ENCODE peak calls at places on chromosomes 12 and 14, in six cellular contexts. F is lower leg skin, Z is fibroblast of villous mesenchyme, J is heart left ventricle, H is epithelial cell of esophagus, Q is HL-60. O is an unnamed sample.

GRCh38 chr12:49093746-49094103 is 876 bp downstream of the DHH start:
- DNase-seq in Z (no peak), J (peak; percentile 53), Q (no peak), F (no peak), H (no peak), O (no peak)

GRCh38 chr12:111248981-111249380 is 119.9 kb downstream of the PHETA1 start:
- DNase-seq in Z (no peak), H (peak; percentile 84), J (no peak), F (no peak), Q (no peak), O (no peak)

GRCh38 chr14:87813691-87814090 is 179.3 kb downstream of the GALC start:
- DNase-seq in J (no peak), F (no peak), H (no peak), Z (no peak), Q (no peak), O (no peak)

GRCh38 chr14:66965831-66966230 is 223.4 kb upstream of the GARIN2 start:
- DNase-seq in Z (peak; percentile 32), F (no peak), H (peak; percentile 29), J (no peak), Q (no peak), O (peak; percentile 20)

GRCh38 chr12:82910246-82910893 is 223.7 kb downstream of the TMTC2 start:
- DNase-seq in Z (no peak), J (no peak), H (no peak), F (no peak), Q (no peak), O (no peak)

GRCh38 chr12:47820631-47821345 is 1.1 kb upstream of the HDAC7 start:
- DNase-seq in H (peak; percentile 84), F (peak; percentile 91), Z (peak; percentile 96), J (peak; percentile 85), Q (peak; percentile 58), O (peak; percentile 97)

GRCh38 chr14:66066991-66067788 is 419.0 kb upstream of the CCDC196 start:
- DNase-seq in J (no peak), Q (no peak), H (no peak), F (no peak), Z (no peak), O (peak; percentile 60)

GRCh38 chr14:61042220-61042619 is 61.2 kb downstream of the SLC38A6 start:
- DNase-seq in J (no peak), F (no peak), H (no peak), Z (no peak), Q (no peak), O (no peak)

GRCh38 chr14:53306267-53306721 is 153.2 kb upstream of the DDHD1 start:
- DNase-seq in H (peak; percentile 60), Z (peak; percentile 69), Q (peak; percentile 32), J (peak; percentile 64), F (no peak), O (peak; percentile 42)

GRCh38 chr14:77120771-77121743 is 20.5 kb downstream of the ZDHHC22 start:
- DNase-seq in J (no peak), Z (peak; percentile 57), Q (no peak), H (no peak), F (no peak), O (no peak)

GRCh38 chr12:108495054-108495453 is 20.0 kb upstream of the FICD start:
- DNase-seq in Z (peak; percentile 36), J (no peak), F (no peak), H (peak; percentile 59), Q (no peak), O (no peak)

GRCh38 chr12:63995512-63995911 is 151.0 kb downstream of the SRGAP1 start:
- DNase-seq in Q (no peak), Z (no peak), J (no peak), F (no peak), H (peak; percentile 44), O (no peak)

GRCh38 chr12:22518998-22519397 is 25.3 kb downstream of the C2CD5 start:
- DNase-seq in F (no peak), H (no peak), Q (no peak), Z (no peak), J (no peak), O (no peak)

GRCh38 chr12:116199160-116199559 is 78.3 kb downstream of the MED13L start:
- DNase-seq in F (no peak), J (no peak), H (no peak), Z (no peak), Q (no peak), O (peak; percentile 9)

GRCh38 chr12:34396861-34397590 is 374.7 kb downstream of the ALG10 start:
- DNase-seq in J (peak; percentile 40), Z (no peak), F (peak; percentile 4), H (no peak), Q (no peak), O (no peak)

GRCh38 chr14:26282578-26282977 is 315.3 kb downstream of the NOVA1 start:
- DNase-seq in Z (no peak), Q (no peak), H (peak; percentile 79), J (no peak), F (no peak), O (peak; percentile 62)

GRCh38 chr14:26281280-26281998 is 316.4 kb downstream of the NOVA1 start:
- DNase-seq in Z (peak; percentile 65), H (peak; percentile 88), Q (peak; percentile 1), J (no peak), F (no peak), O (peak; percentile 91)

DNA sequence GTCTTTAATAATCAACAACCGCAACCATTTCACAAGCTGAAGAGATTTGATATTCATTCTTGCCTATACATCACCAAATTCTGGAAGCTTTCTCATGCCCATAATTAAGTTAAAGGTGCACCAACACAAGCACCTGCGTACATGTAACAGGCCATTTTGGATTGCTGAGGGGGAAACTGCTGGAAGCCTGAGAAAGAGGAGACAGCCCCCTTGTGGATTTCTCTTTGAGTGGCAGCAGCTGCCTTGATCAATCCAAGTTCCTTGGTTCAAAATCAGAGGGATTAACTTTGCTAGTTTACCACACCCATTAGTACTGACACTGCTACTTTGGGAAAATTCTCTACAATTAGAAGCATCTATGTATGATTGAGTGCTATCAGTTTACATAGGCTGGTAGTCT is 321.1 kb downstream of the NOVA1 start:
- DNase-seq in F (no peak), H (no peak), J (no peak), Q (no peak), Z (no peak), O (no peak)
- TF ChIP-seq CTCF in F (no peak), H (peak; percentile 8), J (no peak), Q (no peak), Z (no peak), O (no peak)

GRCh38 chr14:69620211-69620611 is 8.8 kb downstream of the SUSD6 start:
- DNase-seq in Q (peak; percentile 23), Z (no peak), F (no peak), J (no peak), H (peak; percentile 62), O (no peak)
- H3K4me3 ChIP-seq in Q (no peak overlapping the region), Z (no peak overlapping the region), F (no peak overlapping the region), J (no peak overlapping the region), H (no peak overlapping the region), O (no peak overlapping the region)

GRCh38 chr12:84911331-84912190 is 1.0 kb downstream of the SLC6A15 start:
- DNase-seq in Q (no peak), J (peak; percentile 58), F (peak; percentile 24), H (peak; percentile 90), Z (peak; percentile 75), O (peak; percentile 63)

GRCh38 chr12:84913151-84913550 is 552 bp upstream of the SLC6A15 start:
- DNase-seq in F (no peak), Q (no peak), J (no peak), Z (peak; percentile 11), H (peak; percentile 58), O (no peak)

GRCh38 chr12:84910549-84911241 is 1.9 kb downstream of the SLC6A15 start:
- DNase-seq in J (peak; percentile 45), F (no peak), H (peak; percentile 43), Q (no peak), Z (peak; percentile 19), O (peak; percentile 16)

GRCh38 chr12:84912191-84913142 is at the start of gene SLC6A15:
- DNase-seq in H (peak; percentile 94), J (peak; percentile 51), F (peak; percentile 17), Z (peak; percentile 60), Q (no peak), O (peak; percentile 75)
- TF ChIP-seq CTCF in H (peak; percentile 57), J (no peak), F (no peak), Z (peak; percentile 31), Q (no peak), O (peak; percentile 36)

DNA sequence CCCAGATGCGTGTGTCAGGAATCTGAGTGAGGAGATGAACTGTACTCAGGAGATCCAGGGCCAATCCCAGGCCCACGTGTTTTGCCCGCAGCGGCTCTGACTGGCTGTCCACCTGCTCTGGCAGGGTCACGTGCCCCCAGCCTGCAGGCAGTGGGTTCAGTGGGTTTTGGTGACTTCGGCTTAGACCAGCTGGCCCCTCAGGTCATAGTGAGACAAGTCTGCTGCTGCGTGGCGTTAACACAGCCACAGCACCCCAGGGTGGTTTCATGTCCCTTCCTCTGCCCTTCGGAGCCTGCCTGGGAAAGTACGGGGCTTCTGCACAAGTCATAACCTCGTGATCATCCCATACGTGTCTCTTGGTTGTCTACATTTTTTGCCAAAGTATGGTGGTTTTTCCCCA is 2.6 kb downstream of the FBRSL1 start:
- DNase-seq in Z (no peak), F (no peak), H (no peak), Q (peak; percentile 50), J (peak; percentile 61), O (no peak)
- H3K4me3 ChIP-seq in Z (no peak overlapping the region), F (no peak overlapping the region), H (no peak overlapping the region), Q (peak overlapping the region; percentile 67), J (peak overlapping the region; percentile 95), O (no peak overlapping the region)

GRCh38 chr12:65597527-65597926 is 226.8 kb upstream of the HMGA2 start:
- DNase-seq in J (no peak), H (no peak), Q (no peak), Z (peak; percentile 62), F (no peak), O (no peak)

GRCh38 chr12:65596514-65597010 is 227.7 kb upstream of the HMGA2 start:
- DNase-seq in J (no peak), Z (no peak), Q (no peak), H (peak; percentile 98), F (no peak), O (no peak)

GRCh38 chr12:65602191-65602578 is 222.1 kb upstream of the HMGA2 start:
- DNase-seq in Z (no peak), J (no peak), Q (no peak), F (no peak), H (no peak), O (no peak)

GRCh38 chr12:65595016-65595560 is 229.2 kb upstream of the HMGA2 start:
- DNase-seq in J (no peak), Z (no peak), H (no peak), F (no peak), Q (no peak), O (no peak)

GRCh38 chr12:65598688-65599087 is 225.6 kb upstream of the HMGA2 start:
- DNase-seq in H (no peak), F (no peak), J (no peak), Z (no peak), Q (no peak), O (no peak)
- TF ChIP-seq CTCF in H (no peak), F (no peak), J (no peak), Z (no peak), Q (no peak), O (no peak)

GRCh38 chr14:71346685-71347084 is 439.4 kb downstream of the PCNX1 start:
- DNase-seq in Z (no peak), J (no peak), Q (no peak), H (no peak), F (no peak), O (no peak)
- H3K4me3 ChIP-seq in Z (no peak overlapping the region), J (no peak overlapping the region), Q (no peak overlapping the region), H (no peak overlapping the region), F (no peak overlapping the region), O (no peak overlapping the region)

GRCh38 chr12:57756406-57757341 is 1.8 kb downstream of the MARCHF9 start:
- DNase-seq in Z (no peak), F (no peak), Q (peak; percentile 67), J (peak; percentile 78), H (peak; percentile 60), O (no peak)
- TF ChIP-seq CTCF in Z (peak; percentile 71), F (no peak), Q (peak; percentile 94), J (peak; percentile 44), H (peak; percentile 82), O (peak; percentile 52)

O was measured in AG10803.